ENCODE peak calls at places on chromosomes 12 and 14, in seven cellular contexts. E, L, S, R, F, T and U are unnamed samples. For H3K4me1, the result is how much of the 10 kb centered on the place peaks cover.

GRCh38 chr12:113422030-113422900 is at the start of gene SDSL:
- DNase-seq in E (peak), T (peak), L (peak), F (peak), R (peak), S (peak), U (peak)

GRCh38 chr14:90649096-90649495 is 167.1 kb downstream of the TTC7B start:
- DNase-seq in E (no peak), T (no peak), F (no peak), S (peak), R (no peak), L (no peak), U (no peak)

GRCh38 chr12:69105101-69105613 is 134.2 kb upstream of the CPSF6 start:
- DNase-seq in R (no peak), F (no peak), S (no peak), E (no peak), T (no peak), L (no peak), U (peak)

GRCh38 chr14:49052516-49052915 is 533.7 kb downstream of the RPS29 start:
- DNase-seq in F (no peak), R (peak), T (no peak), S (peak), L (no peak), E (no peak), U (no peak)

GRCh38 chr12:31773223-31773750 is 44.5 kb upstream of the AMN1 start:
- DNase-seq in R (peak), S (no peak), L (no peak), E (no peak), F (peak), T (no peak), U (no peak)

GRCh38 chr14:99541211-99541610 is 60.0 kb downstream of the CCNK start:
- DNase-seq in R (no peak), L (no peak), T (no peak), F (no peak), E (no peak), S (no peak), U (no peak)

GRCh38 chr14:76964695-76965094 is 63.8 kb downstream of the IRF2BPL start:
- DNase-seq in F (no peak), E (no peak), R (no peak), L (no peak), S (no peak), T (no peak), U (no peak)

GRCh38 chr12:4307593-4308333 is 13.2 kb upstream of the TIGAR start:
- DNase-seq in S (peak), E (peak), T (peak), L (peak), R (peak), F (peak), U (peak)

GRCh38 chr12:28585146-28585545 is 394.9 kb downstream of the CCDC91 start:
- DNase-seq in R (no peak), L (no peak), S (no peak), F (no peak), E (no peak), T (no peak), U (no peak)

GRCh38 chr14:105502446-105503295 is 11.6 kb downstream of the TEDC1 start:
- DNase-seq in L (no peak), E (no peak), R (no peak), S (no peak), T (no peak), F (no peak), U (no peak)

GRCh38 chr12:106136263-106136662 is 2.5 kb downstream of the NUAK1 start:
- DNase-seq in F (peak), S (peak), T (peak), L (peak), E (peak), R (peak), U (peak)

GRCh38 chr12:75482636-75483035 is 2.1 kb downstream of the GLIPR1 start:
- DNase-seq in S (no peak), L (no peak), R (peak), T (no peak), E (no peak), F (no peak), U (no peak)

GRCh38 chr14:53020193-53020932 is 69.5 kb upstream of the FERMT2 start:
- DNase-seq in L (no peak), F (peak), R (no peak), T (no peak), S (no peak), E (no peak), U (no peak)

GRCh38 chr12:95995238-95996031 is 709 bp downstream of the HAL start:
- DNase-seq in E (no peak), S (no peak), F (no peak), L (no peak), T (no peak), R (no peak), U (no peak)

GRCh38 chr12:113318046-113318656 is 16.8 kb downstream of the SLC8B1 start:
- DNase-seq in R (no peak), T (no peak), E (no peak), L (no peak), F (no peak), S (no peak), U (no peak)

GRCh38 chr12:75116611-75117010 is 93.0 kb downstream of the KCNC2 start:
- DNase-seq in R (no peak), S (no peak), T (no peak), E (no peak), L (no peak), F (no peak), U (no peak)

GRCh38 chr12:25276199-25276937 is 25.6 kb upstream of the KRAS start:
- DNase-seq in R (peak), F (no peak), T (no peak), L (no peak), S (peak), E (no peak), U (peak)

GRCh38 chr12:18811268-18811667 is 73.3 kb downstream of the CAPZA3 start:
- DNase-seq in L (no peak), R (peak), F (no peak), T (no peak), S (no peak), E (no peak), U (no peak)

GRCh38 chr14:97956944-97957343 is 1159.8 kb downstream of the VRK1 start:
- DNase-seq in R (no peak), E (no peak), L (no peak), T (no peak), F (no peak), S (no peak), U (peak)

GRCh38 chr14:87830443-87831096 is 162.4 kb downstream of the GALC start:
- DNase-seq in T (peak), S (no peak), E (no peak), F (peak), R (no peak), L (no peak), U (no peak)

GRCh38 chr14:51922624-51923023 is 62.2 kb downstream of the GNG2 start:
- DNase-seq in L (no peak), E (no peak), F (no peak), R (peak), S (peak), T (peak), U (no peak)

GRCh38 chr14:68576031-68576430 is 216.8 kb downstream of the ZFP36L1 start:
- DNase-seq in E (no peak), L (no peak), S (no peak), F (no peak), R (peak), T (no peak), U (no peak)

GRCh38 chr14:99715266-99716000 is 31.3 kb downstream of the CYP46A1 start:
- DNase-seq in R (no peak), E (no peak), T (no peak), L (peak), F (no peak), S (no peak), U (no peak)

GRCh38 chr12:53942467-53942997 is 3.9 kb downstream of the HOXC13 start:
- DNase-seq in L (no peak), F (no peak), R (no peak), S (no peak), E (no peak), T (no peak), U (no peak)

GRCh38 chr14:71362282-71362681 is 455.0 kb downstream of the PCNX1 start:
- DNase-seq in S (no peak), L (no peak), E (no peak), R (no peak), F (peak), T (no peak), U (no peak)
- H3K4me1 ChIP-seq in S (under half), L (under half), E (under half), R (under half), F (under half), T (under half), U (under half)

DNA sequence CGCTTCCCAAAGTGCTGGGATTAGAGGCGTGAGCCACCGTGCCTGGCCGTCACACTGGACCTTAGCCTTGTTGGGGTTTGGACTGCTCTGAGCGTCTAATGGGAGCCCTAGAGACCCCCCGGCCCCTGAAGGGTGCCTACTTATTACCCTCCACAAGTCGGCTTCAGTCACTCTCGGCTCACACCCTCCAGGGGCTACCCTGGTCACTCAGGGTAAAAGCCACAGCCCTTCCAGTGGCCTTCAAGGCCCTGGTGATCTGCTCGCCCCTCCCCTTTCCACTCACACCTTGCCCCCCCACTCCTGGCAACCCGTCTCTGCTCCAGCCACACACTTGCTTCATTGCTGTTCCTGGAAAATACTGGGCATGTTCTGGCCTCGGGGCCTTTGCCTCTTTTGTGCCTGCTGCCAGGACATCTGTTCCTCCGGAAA is 3.6 kb upstream of the MORN3 start:
- DNase-seq in T (no peak), S (no peak), R (peak), E (no peak), L (peak), F (peak), U (no peak)
- H2BK5ac ChIP-seq in T (no peak), S (no peak), R (no peak), E (peak), L (no peak), F (no peak), U (no peak)

GRCh38 chr14:70871863-70872677 is 35.2 kb upstream of the PCNX1 start:
- DNase-seq in R (peak), L (no peak), T (no peak), F (no peak), S (no peak), E (no peak), U (no peak)

GRCh38 chr14:70873627-70874026 is 33.6 kb upstream of the PCNX1 start:
- DNase-seq in L (no peak), T (no peak), S (no peak), F (peak), E (no peak), R (no peak), U (no peak)

GRCh38 chr14:70871001-70871400 is 36.3 kb upstream of the PCNX1 start:
- DNase-seq in E (no peak), L (no peak), T (no peak), F (no peak), R (no peak), S (no peak), U (peak)

DNA sequence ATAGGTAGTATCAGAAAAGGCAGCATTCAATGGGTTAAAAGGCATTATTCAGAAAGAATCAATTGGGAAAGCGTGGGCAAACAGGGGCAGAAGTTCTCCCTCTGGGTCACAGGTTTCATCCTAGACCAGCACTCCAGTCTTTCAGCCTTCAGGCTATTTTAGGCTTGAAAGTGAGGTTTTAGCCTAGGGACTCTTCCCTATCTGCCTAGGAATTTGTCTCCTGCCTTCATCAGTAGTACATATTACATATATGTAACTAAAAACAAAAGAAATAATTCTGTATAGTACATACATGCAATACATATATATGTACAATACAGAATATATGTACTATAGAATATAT is 34.6 kb upstream of the PCNX1 start:
- DNase-seq in T (no peak), F (no peak), R (no peak), E (no peak), S (no peak), L (no peak), U (peak)
- H3K9ac ChIP-seq in T (no peak), F (no peak), R (no peak), E (no peak), S (no peak), L (no peak), U (no peak)

GRCh38 chr12:62893276-62893675 is 41.7 kb downstream of the PPM1H start:
- DNase-seq in E (no peak), L (no peak), R (no peak), S (no peak), T (no peak), F (no peak), U (no peak)
- H3K4me1 ChIP-seq in E (under half), L (under half), R (under half), S (under half), T (under half), F (under half), U (under half)

DNA sequence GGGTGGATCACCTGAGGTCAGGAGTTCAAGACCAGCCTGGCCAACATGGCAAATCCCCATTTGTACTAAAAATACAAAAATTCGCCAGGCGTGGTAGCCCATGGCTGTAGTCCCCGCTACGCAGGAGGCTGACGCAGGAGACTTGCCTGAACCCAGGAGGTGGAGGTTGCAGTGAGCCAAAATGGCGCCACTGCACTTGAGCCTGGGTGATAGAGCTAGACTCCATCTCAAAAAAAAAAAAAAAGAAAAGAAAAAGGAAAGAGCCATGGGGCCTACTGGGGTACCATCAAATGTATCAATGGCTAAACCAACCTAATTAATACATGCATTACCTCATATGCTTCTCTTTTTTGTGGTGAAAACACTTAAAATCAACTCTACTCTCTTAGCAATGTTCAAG is 10.7 kb downstream of the TFCP2 start:
- DNase-seq in E (no peak), S (no peak), R (no peak), L (no peak), T (no peak), F (no peak), U (no peak)
- H2BK5ac ChIP-seq in E (no peak), S (no peak), R (no peak), L (no peak), T (no peak), F (no peak), U (no peak)

DNA sequence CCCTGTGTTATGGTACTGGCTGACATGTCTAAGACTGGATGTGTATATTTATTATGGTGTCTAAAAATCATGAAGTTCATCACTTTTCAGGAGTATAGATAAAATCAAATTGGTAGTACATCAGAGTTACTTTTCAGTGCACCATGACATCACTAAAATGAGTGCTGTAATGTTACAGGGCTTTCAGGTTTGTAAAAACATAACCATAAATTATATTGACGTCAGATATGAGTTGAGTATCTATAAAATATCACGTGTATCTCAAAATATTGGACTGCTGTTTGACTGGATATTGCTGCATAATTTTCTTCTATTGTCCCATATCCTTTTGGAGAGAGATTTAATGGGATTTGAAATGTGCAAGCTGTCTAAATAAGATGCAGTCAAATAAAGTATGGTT is 22.0 kb downstream of the NAA30 start:
- DNase-seq in T (no peak), F (no peak), L (no peak), R (no peak), E (no peak), S (no peak), U (no peak)
- H3K9ac ChIP-seq in T (no peak), F (no peak), L (no peak), R (no peak), E (no peak), S (no peak), U (no peak)

DNA sequence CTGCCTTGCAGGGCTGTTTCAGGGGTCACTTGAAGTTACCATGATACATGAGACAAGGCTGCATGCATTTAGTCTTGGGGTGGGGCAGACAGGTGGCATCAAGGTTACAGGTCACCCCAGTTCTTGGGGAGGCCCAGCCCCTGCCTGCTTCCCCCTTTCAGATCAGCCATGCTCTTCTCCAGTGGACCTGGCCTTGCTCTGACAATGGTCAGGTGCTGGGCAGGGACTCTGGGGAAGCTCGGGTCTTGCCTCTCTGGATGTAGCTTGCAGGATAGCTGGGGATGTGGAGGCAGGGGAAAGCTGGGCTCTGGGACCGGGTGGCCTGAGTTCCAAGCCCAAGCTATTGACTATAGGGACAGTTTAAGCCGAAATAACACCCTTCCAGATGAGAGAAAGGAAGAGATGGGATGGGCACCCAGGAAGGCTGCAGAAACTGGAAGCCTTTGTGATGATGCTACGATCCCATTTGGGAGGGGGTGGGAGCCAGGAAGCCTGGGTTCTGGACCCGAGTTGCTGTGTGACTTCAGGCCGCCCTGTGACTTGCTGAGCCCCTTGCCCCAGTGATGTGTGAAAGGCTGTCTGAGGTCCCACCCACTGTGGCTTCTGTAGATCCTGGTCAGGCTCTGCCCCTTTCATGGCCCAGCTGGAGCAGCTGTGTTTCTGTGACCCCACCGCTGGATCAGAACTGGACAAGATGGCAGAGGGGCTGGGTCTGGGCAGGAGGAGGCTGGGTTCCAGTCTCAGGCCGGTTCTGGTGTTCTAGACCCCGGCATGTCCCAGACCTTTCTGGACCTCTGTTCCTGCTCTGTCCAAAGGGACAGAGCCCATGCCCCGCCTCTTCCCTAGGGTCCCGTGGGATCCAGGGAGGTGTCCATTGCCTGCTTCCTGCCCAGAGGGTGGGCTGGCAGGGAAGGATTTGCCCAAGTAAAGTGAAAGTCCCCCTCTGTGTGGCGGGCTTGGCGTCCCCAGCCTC is 2.1 kb downstream of the TNFAIP2 start:
- DNase-seq in T (no peak), L (no peak), S (no peak), E (no peak), F (no peak), R (no peak), U (no peak)
- H3K4me1 ChIP-seq in T (under half), L (under half), S (under half), E (under half), F (under half), R (half or more), U (under half)

DNA sequence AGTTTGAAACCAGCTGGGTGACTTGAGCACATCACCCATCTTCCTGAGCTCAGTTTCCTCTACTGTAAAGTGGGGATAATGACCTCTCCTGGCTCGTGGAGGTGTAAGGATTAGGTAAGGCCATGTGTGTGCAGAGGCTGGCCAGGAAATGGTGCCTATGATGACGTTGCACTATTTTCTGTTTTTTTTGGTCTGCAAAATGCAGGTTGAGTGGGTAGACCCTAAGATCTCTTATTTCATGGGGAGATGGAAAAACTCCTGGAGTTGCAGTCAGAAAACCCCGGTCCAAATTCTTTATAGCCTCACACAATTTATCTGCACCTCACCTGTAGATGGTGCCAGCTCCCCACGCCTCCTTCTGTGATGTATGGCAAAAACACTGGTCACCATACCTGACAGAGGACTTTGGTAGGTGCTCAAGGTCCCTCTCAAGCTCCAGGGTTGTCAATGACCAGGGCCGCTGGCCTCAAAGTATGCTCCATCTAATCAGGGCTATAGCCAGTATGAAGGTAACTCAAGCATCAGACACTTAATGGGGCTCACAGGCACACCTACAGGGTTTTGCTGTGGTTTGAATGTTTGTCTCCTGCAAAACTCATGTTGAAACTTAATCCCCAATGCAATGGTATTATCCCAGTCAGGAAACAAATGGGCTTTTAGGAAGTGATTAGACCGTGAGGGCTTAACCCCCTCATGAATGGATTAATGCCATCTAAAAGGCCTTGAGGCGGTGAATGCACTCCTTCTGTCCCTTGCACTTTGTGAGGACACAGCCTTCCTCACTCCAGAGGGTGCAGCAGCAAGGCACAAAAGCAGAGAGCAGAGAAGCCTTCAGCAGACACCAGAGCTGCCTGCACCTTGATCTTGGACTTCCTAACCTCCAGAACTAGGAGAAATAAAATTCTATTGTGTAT is 17.6 kb downstream of the C14orf132 start:
- DNase-seq in T (no peak), L (no peak), R (no peak), F (peak), E (no peak), S (no peak), U (no peak)
- H2BK5ac ChIP-seq in T (no peak), L (no peak), R (no peak), F (no peak), E (no peak), S (no peak), U (no peak)

GRCh38 chr12:46154221-46154975 is 114.4 kb downstream of the SLC38A1 start:
- DNase-seq in T (no peak), R (peak), L (no peak), S (peak), F (no peak), E (no peak), U (peak)
- H3K9ac ChIP-seq in T (no peak), R (peak), L (no peak), S (no peak), F (no peak), E (no peak), U (no peak)

DNA sequence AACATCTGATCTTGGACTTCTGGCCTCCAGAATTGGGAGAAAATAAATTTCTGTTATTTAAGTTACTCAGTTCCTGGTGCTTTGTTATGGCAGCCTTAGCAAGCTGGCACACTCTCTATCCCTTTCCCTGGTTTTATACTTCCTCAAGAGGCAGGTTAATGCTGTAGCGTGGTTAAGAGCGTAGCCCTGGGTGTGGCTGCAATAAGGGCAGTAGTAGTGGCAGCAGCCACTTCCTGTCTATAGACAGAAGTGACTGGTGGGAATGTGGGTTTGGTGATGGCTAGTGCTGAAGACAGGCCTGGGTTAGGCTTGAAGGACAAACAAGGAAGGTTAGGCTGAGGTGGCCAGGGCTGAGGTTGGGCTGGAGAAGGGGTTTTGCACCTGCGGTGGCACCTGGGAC is 3.6 kb upstream of the LGALS3 start:
- DNase-seq in E (no peak), S (no peak), L (no peak), T (no peak), R (no peak), F (no peak), U (no peak)
- H3K4me1 ChIP-seq in E (under half), S (under half), L (under half), T (under half), R (under half), F (under half), U (under half)